ENCODE peak calls at places on chromosomes 3 and 15, in nine cellular contexts. One of them, this sample, is unnamed.

GRCh38 chr3:146813496-146813895 is 208.3 kb upstream of the PLSCR5 start:
- DNase-seq in activated gamma-delta T cell treated with Interleukin-2 at 50 U/mL for 16 hours: no peak
- DNase-seq in GM10248: no peak
- DNase-seq in AG08395: peak
- DNase-seq in activated CD8-positive, alpha-beta memory T cell treated with anti-CD3 and anti-CD28 coated beads for 48 hours: no peak
- DNase-seq in activated T-helper 9 cell treated with anti-CD3 and anti-CD28 coated beads, Interleukin-2, amount 50 U/mL, for 16 hours: no peak
- DNase-seq in nucleus accumbens: no peak
- DNase-seq in T-helper 2 cell: no peak
- DNase-seq in ovary: no peak
- DNase-seq in this sample: no peak

GRCh38 chr3:149179225-149179624 is 42.4 kb downstream of the CP start:
- DNase-seq in ovary: no peak
- DNase-seq in T-helper 2 cell: no peak
- DNase-seq in AG08395: peak
- DNase-seq in GM10248: no peak
- DNase-seq in activated gamma-delta T cell treated with Interleukin-2 at 50 U/mL for 16 hours: no peak
- DNase-seq in activated T-helper 9 cell treated with anti-CD3 and anti-CD28 coated beads, Interleukin-2, amount 50 U/mL, for 16 hours: no peak
- DNase-seq in activated CD8-positive, alpha-beta memory T cell treated with anti-CD3 and anti-CD28 coated beads for 48 hours: no peak
- DNase-seq in nucleus accumbens: no peak
- DNase-seq in this sample: no peak

GRCh38 chr3:29525254-29525881 is 244.5 kb downstream of the RBMS3 start:
- DNase-seq in GM10248: no peak
- DNase-seq in nucleus accumbens: no peak
- DNase-seq in AG08395: peak
- DNase-seq in activated CD8-positive, alpha-beta memory T cell treated with anti-CD3 and anti-CD28 coated beads for 48 hours: no peak
- DNase-seq in T-helper 2 cell: no peak
- DNase-seq in ovary: peak
- DNase-seq in activated T-helper 9 cell treated with anti-CD3 and anti-CD28 coated beads, Interleukin-2, amount 50 U/mL, for 16 hours: no peak
- DNase-seq in activated gamma-delta T cell treated with Interleukin-2 at 50 U/mL for 16 hours: no peak
- DNase-seq in this sample: no peak

GRCh38 chr3:141280690-141281089 is 49.1 kb downstream of the PXYLP1 start:
- DNase-seq in AG08395: no peak
- DNase-seq in T-helper 2 cell: no peak
- DNase-seq in activated T-helper 9 cell treated with anti-CD3 and anti-CD28 coated beads, Interleukin-2, amount 50 U/mL, for 16 hours: no peak
- DNase-seq in ovary: no peak
- DNase-seq in activated gamma-delta T cell treated with Interleukin-2 at 50 U/mL for 16 hours: no peak
- DNase-seq in activated CD8-positive, alpha-beta memory T cell treated with anti-CD3 and anti-CD28 coated beads for 48 hours: no peak
- DNase-seq in GM10248: no peak
- DNase-seq in nucleus accumbens: no peak
- DNase-seq in this sample: no peak

GRCh38 chr3:53213276-53213675 is 42.5 kb downstream of the TKT start:
- DNase-seq in nucleus accumbens: no peak
- DNase-seq in activated T-helper 9 cell treated with anti-CD3 and anti-CD28 coated beads, Interleukin-2, amount 50 U/mL, for 16 hours: no peak
- DNase-seq in GM10248: no peak
- DNase-seq in activated CD8-positive, alpha-beta memory T cell treated with anti-CD3 and anti-CD28 coated beads for 48 hours: no peak
- DNase-seq in ovary: no peak
- DNase-seq in activated gamma-delta T cell treated with Interleukin-2 at 50 U/mL for 16 hours: no peak
- DNase-seq in T-helper 2 cell: no peak
- DNase-seq in AG08395: no peak
- DNase-seq in this sample: no peak

GRCh38 chr15:56056626-56057025 is 63.2 kb upstream of the NEDD4 start:
- DNase-seq in AG08395: no peak
- DNase-seq in GM10248: no peak
- DNase-seq in activated T-helper 9 cell treated with anti-CD3 and anti-CD28 coated beads, Interleukin-2, amount 50 U/mL, for 16 hours: no peak
- DNase-seq in activated gamma-delta T cell treated with Interleukin-2 at 50 U/mL for 16 hours: no peak
- DNase-seq in activated CD8-positive, alpha-beta memory T cell treated with anti-CD3 and anti-CD28 coated beads for 48 hours: no peak
- DNase-seq in ovary: no peak
- DNase-seq in T-helper 2 cell: no peak
- DNase-seq in nucleus accumbens: no peak
- DNase-seq in this sample: no peak

GRCh38 chr15:52103217-52104207 is 9.1 kb downstream of the BCL2L10 start:
- DNase-seq in ovary: peak
- DNase-seq in activated CD8-positive, alpha-beta memory T cell treated with anti-CD3 and anti-CD28 coated beads for 48 hours: no peak
- DNase-seq in nucleus accumbens: no peak
- DNase-seq in AG08395: peak
- DNase-seq in GM10248: peak
- DNase-seq in T-helper 2 cell: no peak
- DNase-seq in activated T-helper 9 cell treated with anti-CD3 and anti-CD28 coated beads, Interleukin-2, amount 50 U/mL, for 16 hours: no peak
- DNase-seq in activated gamma-delta T cell treated with Interleukin-2 at 50 U/mL for 16 hours: no peak
- DNase-seq in this sample: no peak

GRCh38 chr3:142596726-142597088 is 514 bp downstream of the PLS1 start:
- DNase-seq in ovary: no peak
- DNase-seq in AG08395: peak
- DNase-seq in activated CD8-positive, alpha-beta memory T cell treated with anti-CD3 and anti-CD28 coated beads for 48 hours: no peak
- DNase-seq in activated gamma-delta T cell treated with Interleukin-2 at 50 U/mL for 16 hours: no peak
- DNase-seq in activated T-helper 9 cell treated with anti-CD3 and anti-CD28 coated beads, Interleukin-2, amount 50 U/mL, for 16 hours: no peak
- DNase-seq in GM10248: no peak
- DNase-seq in nucleus accumbens: no peak
- DNase-seq in T-helper 2 cell: no peak
- DNase-seq in this sample: no peak

GRCh38 chr3:160134454-160134853 is 90.8 kb upstream of the C3orf80 start:
- DNase-seq in activated gamma-delta T cell treated with Interleukin-2 at 50 U/mL for 16 hours: no peak
- DNase-seq in T-helper 2 cell: no peak
- DNase-seq in GM10248: no peak
- DNase-seq in ovary: no peak
- DNase-seq in AG08395: no peak
- DNase-seq in activated T-helper 9 cell treated with anti-CD3 and anti-CD28 coated beads, Interleukin-2, amount 50 U/mL, for 16 hours: no peak
- DNase-seq in activated CD8-positive, alpha-beta memory T cell treated with anti-CD3 and anti-CD28 coated beads for 48 hours: no peak
- DNase-seq in nucleus accumbens: no peak
- DNase-seq in this sample: no peak

GRCh38 chr3:55440406-55440708 is 46.7 kb downstream of the WNT5A start:
- DNase-seq in GM10248: no peak
- DNase-seq in activated gamma-delta T cell treated with Interleukin-2 at 50 U/mL for 16 hours: no peak
- DNase-seq in nucleus accumbens: no peak
- DNase-seq in AG08395: peak
- DNase-seq in activated T-helper 9 cell treated with anti-CD3 and anti-CD28 coated beads, Interleukin-2, amount 50 U/mL, for 16 hours: no peak
- DNase-seq in activated CD8-positive, alpha-beta memory T cell treated with anti-CD3 and anti-CD28 coated beads for 48 hours: no peak
- DNase-seq in ovary: no peak
- DNase-seq in T-helper 2 cell: no peak
- DNase-seq in this sample: no peak

GRCh38 chr3:114597012-114597411 is 303.2 kb downstream of the TIGIT start:
- DNase-seq in ovary: no peak
- DNase-seq in GM10248: no peak
- DNase-seq in activated gamma-delta T cell treated with Interleukin-2 at 50 U/mL for 16 hours: no peak
- DNase-seq in nucleus accumbens: no peak
- DNase-seq in activated T-helper 9 cell treated with anti-CD3 and anti-CD28 coated beads, Interleukin-2, amount 50 U/mL, for 16 hours: no peak
- DNase-seq in T-helper 2 cell: no peak
- DNase-seq in AG08395: no peak
- DNase-seq in activated CD8-positive, alpha-beta memory T cell treated with anti-CD3 and anti-CD28 coated beads for 48 hours: no peak
- DNase-seq in this sample: no peak

GRCh38 chr3:9861626-9862130 is 17.9 kb upstream of the RPUSD3 start:
- DNase-seq in ovary: no peak
- DNase-seq in GM10248: no peak
- DNase-seq in activated CD8-positive, alpha-beta memory T cell treated with anti-CD3 and anti-CD28 coated beads for 48 hours: no peak
- DNase-seq in T-helper 2 cell: no peak
- DNase-seq in nucleus accumbens: no peak
- DNase-seq in activated T-helper 9 cell treated with anti-CD3 and anti-CD28 coated beads, Interleukin-2, amount 50 U/mL, for 16 hours: no peak
- DNase-seq in AG08395: no peak
- DNase-seq in activated gamma-delta T cell treated with Interleukin-2 at 50 U/mL for 16 hours: no peak
- DNase-seq in this sample: no peak

GRCh38 chr3:16769525-16769924 is 115.2 kb upstream of the PLCL2 start:
- DNase-seq in nucleus accumbens: no peak
- DNase-seq in AG08395: no peak
- DNase-seq in ovary: no peak
- DNase-seq in activated CD8-positive, alpha-beta memory T cell treated with anti-CD3 and anti-CD28 coated beads for 48 hours: no peak
- DNase-seq in activated T-helper 9 cell treated with anti-CD3 and anti-CD28 coated beads, Interleukin-2, amount 50 U/mL, for 16 hours: no peak
- DNase-seq in T-helper 2 cell: no peak
- DNase-seq in GM10248: no peak
- DNase-seq in activated gamma-delta T cell treated with Interleukin-2 at 50 U/mL for 16 hours: no peak
- DNase-seq in this sample: no peak

GRCh38 chr3:17553080-17553479 is 189.4 kb downstream of the TBC1D5 start:
- DNase-seq in nucleus accumbens: no peak
- DNase-seq in AG08395: no peak
- DNase-seq in T-helper 2 cell: no peak
- DNase-seq in activated gamma-delta T cell treated with Interleukin-2 at 50 U/mL for 16 hours: no peak
- DNase-seq in GM10248: no peak
- DNase-seq in ovary: no peak
- DNase-seq in activated T-helper 9 cell treated with anti-CD3 and anti-CD28 coated beads, Interleukin-2, amount 50 U/mL, for 16 hours: no peak
- DNase-seq in activated CD8-positive, alpha-beta memory T cell treated with anti-CD3 and anti-CD28 coated beads for 48 hours: no peak
- DNase-seq in this sample: no peak

GRCh38 chr15:72890043-72890442 is 106.5 kb upstream of the ADPGK start:
- DNase-seq in activated CD8-positive, alpha-beta memory T cell treated with anti-CD3 and anti-CD28 coated beads for 48 hours: no peak
- DNase-seq in GM10248: no peak
- DNase-seq in T-helper 2 cell: no peak
- DNase-seq in activated T-helper 9 cell treated with anti-CD3 and anti-CD28 coated beads, Interleukin-2, amount 50 U/mL, for 16 hours: no peak
- DNase-seq in activated gamma-delta T cell treated with Interleukin-2 at 50 U/mL for 16 hours: no peak
- DNase-seq in ovary: no peak
- DNase-seq in nucleus accumbens: no peak
- DNase-seq in AG08395: no peak
- DNase-seq in this sample: no peak

GRCh38 chr3:69665026-69665739 is 74.1 kb upstream of the MITF start:
- DNase-seq in T-helper 2 cell: no peak
- DNase-seq in activated gamma-delta T cell treated with Interleukin-2 at 50 U/mL for 16 hours: no peak
- DNase-seq in ovary: no peak
- DNase-seq in AG08395: no peak
- DNase-seq in nucleus accumbens: no peak
- DNase-seq in GM10248: no peak
- DNase-seq in activated T-helper 9 cell treated with anti-CD3 and anti-CD28 coated beads, Interleukin-2, amount 50 U/mL, for 16 hours: no peak
- DNase-seq in activated CD8-positive, alpha-beta memory T cell treated with anti-CD3 and anti-CD28 coated beads for 48 hours: no peak
- DNase-seq in this sample: no peak

GRCh38 chr3:113552851-113553250 is 20.5 kb downstream of the SIDT1 start:
- DNase-seq in activated gamma-delta T cell treated with Interleukin-2 at 50 U/mL for 16 hours: peak
- DNase-seq in nucleus accumbens: no peak
- DNase-seq in activated CD8-positive, alpha-beta memory T cell treated with anti-CD3 and anti-CD28 coated beads for 48 hours: no peak
- DNase-seq in GM10248: peak
- DNase-seq in T-helper 2 cell: no peak
- DNase-seq in activated T-helper 9 cell treated with anti-CD3 and anti-CD28 coated beads, Interleukin-2, amount 50 U/mL, for 16 hours: no peak
- DNase-seq in AG08395: no peak
- DNase-seq in ovary: no peak
- DNase-seq in this sample: no peak

GRCh38 chr15:63544253-63545026 is 40.0 kb downstream of the USP3 start:
- DNase-seq in ovary: no peak
- DNase-seq in activated gamma-delta T cell treated with Interleukin-2 at 50 U/mL for 16 hours: no peak
- DNase-seq in activated CD8-positive, alpha-beta memory T cell treated with anti-CD3 and anti-CD28 coated beads for 48 hours: no peak
- DNase-seq in T-helper 2 cell: no peak
- DNase-seq in nucleus accumbens: no peak
- DNase-seq in GM10248: no peak
- DNase-seq in AG08395: no peak
- DNase-seq in activated T-helper 9 cell treated with anti-CD3 and anti-CD28 coated beads, Interleukin-2, amount 50 U/mL, for 16 hours: no peak
- DNase-seq in this sample: no peak

GRCh38 chr15:85504739-85505676 is 124.6 kb downstream of the AKAP13 start:
- DNase-seq in activated T-helper 9 cell treated with anti-CD3 and anti-CD28 coated beads, Interleukin-2, amount 50 U/mL, for 16 hours: peak
- DNase-seq in activated gamma-delta T cell treated with Interleukin-2 at 50 U/mL for 16 hours: peak
- DNase-seq in nucleus accumbens: peak
- DNase-seq in GM10248: peak
- DNase-seq in ovary: no peak
- DNase-seq in activated CD8-positive, alpha-beta memory T cell treated with anti-CD3 and anti-CD28 coated beads for 48 hours: no peak
- DNase-seq in T-helper 2 cell: no peak
- DNase-seq in AG08395: peak
- DNase-seq in this sample: no peak

GRCh38 chr3:175969456-175969855 is 1110.3 kb downstream of the NAALADL2 start:
- DNase-seq in activated T-helper 9 cell treated with anti-CD3 and anti-CD28 coated beads, Interleukin-2, amount 50 U/mL, for 16 hours: no peak
- DNase-seq in AG08395: no peak
- DNase-seq in GM10248: no peak
- DNase-seq in activated gamma-delta T cell treated with Interleukin-2 at 50 U/mL for 16 hours: no peak
- DNase-seq in nucleus accumbens: no peak
- DNase-seq in T-helper 2 cell: no peak
- DNase-seq in ovary: no peak
- DNase-seq in activated CD8-positive, alpha-beta memory T cell treated with anti-CD3 and anti-CD28 coated beads for 48 hours: no peak
- DNase-seq in this sample: no peak

GRCh38 chr15:71002321-71002720 is 109.7 kb downstream of the LRRC49 start:
- DNase-seq in activated CD8-positive, alpha-beta memory T cell treated with anti-CD3 and anti-CD28 coated beads for 48 hours: no peak
- DNase-seq in nucleus accumbens: no peak
- DNase-seq in T-helper 2 cell: no peak
- DNase-seq in GM10248: no peak
- DNase-seq in activated T-helper 9 cell treated with anti-CD3 and anti-CD28 coated beads, Interleukin-2, amount 50 U/mL, for 16 hours: no peak
- DNase-seq in ovary: no peak
- DNase-seq in activated gamma-delta T cell treated with Interleukin-2 at 50 U/mL for 16 hours: no peak
- DNase-seq in AG08395: no peak
- DNase-seq in this sample: no peak

GRCh38 chr3:141486735-141487418 is at the start of gene RASA2:
- DNase-seq in ovary: peak
- DNase-seq in activated T-helper 9 cell treated with anti-CD3 and anti-CD28 coated beads, Interleukin-2, amount 50 U/mL, for 16 hours: peak
- DNase-seq in T-helper 2 cell: peak
- DNase-seq in nucleus accumbens: peak
- DNase-seq in GM10248: peak
- DNase-seq in activated CD8-positive, alpha-beta memory T cell treated with anti-CD3 and anti-CD28 coated beads for 48 hours: peak
- DNase-seq in AG08395: peak
- DNase-seq in activated gamma-delta T cell treated with Interleukin-2 at 50 U/mL for 16 hours: peak
- DNase-seq in this sample: peak

GRCh38 chr3:73026111-73026510 is 29.5 kb downstream of the PPP4R2 start:
- DNase-seq in activated gamma-delta T cell treated with Interleukin-2 at 50 U/mL for 16 hours: no peak
- DNase-seq in ovary: no peak
- DNase-seq in activated CD8-positive, alpha-beta memory T cell treated with anti-CD3 and anti-CD28 coated beads for 48 hours: no peak
- DNase-seq in nucleus accumbens: no peak
- DNase-seq in T-helper 2 cell: no peak
- DNase-seq in GM10248: no peak
- DNase-seq in AG08395: no peak
- DNase-seq in activated T-helper 9 cell treated with anti-CD3 and anti-CD28 coated beads, Interleukin-2, amount 50 U/mL, for 16 hours: no peak
- DNase-seq in this sample: no peak

GRCh38 chr3:193060738-193061137 is 143.1 kb upstream of the MB21D2 start:
- DNase-seq in activated gamma-delta T cell treated with Interleukin-2 at 50 U/mL for 16 hours: no peak
- DNase-seq in AG08395: no peak
- DNase-seq in activated CD8-positive, alpha-beta memory T cell treated with anti-CD3 and anti-CD28 coated beads for 48 hours: no peak
- DNase-seq in nucleus accumbens: no peak
- DNase-seq in ovary: no peak
- DNase-seq in activated T-helper 9 cell treated with anti-CD3 and anti-CD28 coated beads, Interleukin-2, amount 50 U/mL, for 16 hours: no peak
- DNase-seq in GM10248: no peak
- DNase-seq in T-helper 2 cell: no peak
- DNase-seq in this sample: no peak

GRCh38 chr3:65356331-65357286 is 668.8 kb upstream of the ADAMTS9 start:
- DNase-seq in activated T-helper 9 cell treated with anti-CD3 and anti-CD28 coated beads, Interleukin-2, amount 50 U/mL, for 16 hours: no peak
- DNase-seq in T-helper 2 cell: no peak
- DNase-seq in activated CD8-positive, alpha-beta memory T cell treated with anti-CD3 and anti-CD28 coated beads for 48 hours: no peak
- DNase-seq in nucleus accumbens: no peak
- DNase-seq in activated gamma-delta T cell treated with Interleukin-2 at 50 U/mL for 16 hours: no peak
- DNase-seq in AG08395: peak
- DNase-seq in ovary: peak
- DNase-seq in GM10248: no peak
- DNase-seq in this sample: no peak

GRCh38 chr3:141243295-141243707 is 11.7 kb downstream of the PXYLP1 start:
- DNase-seq in activated gamma-delta T cell treated with Interleukin-2 at 50 U/mL for 16 hours: peak
- DNase-seq in AG08395: peak
- DNase-seq in activated T-helper 9 cell treated with anti-CD3 and anti-CD28 coated beads, Interleukin-2, amount 50 U/mL, for 16 hours: no peak
- DNase-seq in activated CD8-positive, alpha-beta memory T cell treated with anti-CD3 and anti-CD28 coated beads for 48 hours: peak
- DNase-seq in ovary: no peak
- DNase-seq in GM10248: no peak
- DNase-seq in T-helper 2 cell: peak
- DNase-seq in nucleus accumbens: no peak
- DNase-seq in this sample: no peak

GRCh38 chr15:39783244-39783820 is 691 bp upstream of the FSIP1 start:
- DNase-seq in T-helper 2 cell: no peak
- DNase-seq in ovary: no peak
- DNase-seq in nucleus accumbens: no peak
- DNase-seq in activated CD8-positive, alpha-beta memory T cell treated with anti-CD3 and anti-CD28 coated beads for 48 hours: no peak
- DNase-seq in activated gamma-delta T cell treated with Interleukin-2 at 50 U/mL for 16 hours: no peak
- DNase-seq in GM10248: no peak
- DNase-seq in AG08395: no peak
- DNase-seq in activated T-helper 9 cell treated with anti-CD3 and anti-CD28 coated beads, Interleukin-2, amount 50 U/mL, for 16 hours: no peak
- DNase-seq in this sample: no peak

GRCh38 chr3:56314842-56315241 is 153.4 kb downstream of the ERC2 start:
- DNase-seq in activated CD8-positive, alpha-beta memory T cell treated with anti-CD3 and anti-CD28 coated beads for 48 hours: no peak
- DNase-seq in activated T-helper 9 cell treated with anti-CD3 and anti-CD28 coated beads, Interleukin-2, amount 50 U/mL, for 16 hours: no peak
- DNase-seq in nucleus accumbens: no peak
- DNase-seq in activated gamma-delta T cell treated with Interleukin-2 at 50 U/mL for 16 hours: no peak
- DNase-seq in T-helper 2 cell: no peak
- DNase-seq in ovary: no peak
- DNase-seq in AG08395: peak
- DNase-seq in GM10248: no peak
- DNase-seq in this sample: no peak

GRCh38 chr15:25811481-25811906 is 51.6 kb downstream of the ATP10A start:
- DNase-seq in activated CD8-positive, alpha-beta memory T cell treated with anti-CD3 and anti-CD28 coated beads for 48 hours: no peak
- DNase-seq in activated T-helper 9 cell treated with anti-CD3 and anti-CD28 coated beads, Interleukin-2, amount 50 U/mL, for 16 hours: no peak
- DNase-seq in AG08395: no peak
- DNase-seq in GM10248: no peak
- DNase-seq in T-helper 2 cell: no peak
- DNase-seq in ovary: no peak
- DNase-seq in nucleus accumbens: no peak
- DNase-seq in activated gamma-delta T cell treated with Interleukin-2 at 50 U/mL for 16 hours: no peak
- DNase-seq in this sample: no peak

GRCh38 chr3:134294302-134294925 is 43.8 kb upstream of the RYK start:
- DNase-seq in AG08395: no peak
- DNase-seq in activated CD8-positive, alpha-beta memory T cell treated with anti-CD3 and anti-CD28 coated beads for 48 hours: peak
- DNase-seq in activated gamma-delta T cell treated with Interleukin-2 at 50 U/mL for 16 hours: peak
- DNase-seq in T-helper 2 cell: peak
- DNase-seq in ovary: no peak
- DNase-seq in GM10248: peak
- DNase-seq in activated T-helper 9 cell treated with anti-CD3 and anti-CD28 coated beads, Interleukin-2, amount 50 U/mL, for 16 hours: peak
- DNase-seq in nucleus accumbens: no peak
- DNase-seq in this sample: peak

GRCh38 chr3:24953060-24953771 is 458.6 kb upstream of the THRB start:
- DNase-seq in AG08395: no peak
- DNase-seq in activated CD8-positive, alpha-beta memory T cell treated with anti-CD3 and anti-CD28 coated beads for 48 hours: no peak
- DNase-seq in GM10248: no peak
- DNase-seq in nucleus accumbens: no peak
- DNase-seq in T-helper 2 cell: no peak
- DNase-seq in ovary: no peak
- DNase-seq in activated gamma-delta T cell treated with Interleukin-2 at 50 U/mL for 16 hours: no peak
- DNase-seq in activated T-helper 9 cell treated with anti-CD3 and anti-CD28 coated beads, Interleukin-2, amount 50 U/mL, for 16 hours: no peak
- DNase-seq in this sample: no peak

This sample was measured in effector memory CD4-positive, alpha-beta T cell.